ENCODE peak calls at places on chromosomes 11 and 22, in six cellular contexts. P is endothelial cell; A is GM23338; X is CD4-positive, alpha-beta T cell; F is GM13976; M is foreskin fibroblast. D is an unnamed sample.

GRCh38 chr22:19051381-19051780 is 70.8 kb downstream of the DGCR2 start:
- DNase-seq in P (no peak), A (no peak), X (no peak), F (no peak), M (no peak), D (no peak)

GRCh38 chr11:8097926-8098325 is 16.9 kb downstream of the TUB start:
- DNase-seq in P (no peak), A (no peak), X (no peak), F (no peak), M (no peak), D (no peak)

GRCh38 chr22:21624120-21624879 is 5.5 kb downstream of the YDJC start:
- DNase-seq in P (peak; percentile 63), A (peak; percentile 89), X (peak; percentile 21), F (no peak), M (peak; percentile 22), D (no peak)

GRCh38 chr11:96339704-96340554 is 3.1 kb downstream of the MAML2 start:
- DNase-seq in P (no peak), A (no peak), X (no peak), F (no peak), M (no peak), D (no peak)

GRCh38 chr11:1459219-1459575 is 27.4 kb downstream of the MOB2 start:
- DNase-seq in P (no peak), A (no peak), X (no peak), F (no peak), M (no peak), D (no peak)

GRCh38 chr11:132028380-132029240 is 658.2 kb downstream of the NTM start:
- DNase-seq in P (peak; percentile 45), A (peak; percentile 72), X (no peak), F (peak; percentile 17), M (no peak), D (peak; percentile 34)

GRCh38 chr11:126959700-126960099 is 40.9 kb downstream of the KIRREL3 start:
- DNase-seq in P (no peak), A (no peak), X (no peak), F (no peak), M (no peak), D (no peak)

GRCh38 chr11:110349109-110349996 is 52.9 kb upstream of the RDX start:
- DNase-seq in P (no peak), A (no peak), X (no peak), F (peak; percentile 58), M (no peak), D (no peak)

GRCh38 chr11:76803023-76803422 is 19.9 kb downstream of the TSKU start:
- DNase-seq in P (no peak), A (no peak), X (no peak), F (no peak), M (peak; percentile 63), D (no peak)

GRCh38 chr22:49136041-49136815 is 691.4 kb downstream of the BRD1 start:
- DNase-seq in P (no peak), A (no peak), X (no peak), F (no peak), M (no peak), D (no peak)

GRCh38 chr11:47111318-47111804 is 65.3 kb downstream of the ARFGAP2 start:
- DNase-seq in P (no peak), A (no peak), X (no peak), F (peak; percentile 76), M (no peak), D (no peak)

GRCh38 chr22:24216541-24217209 is 28.2 kb downstream of the GGT5 start:
- DNase-seq in P (no peak), A (no peak), X (no peak), F (no peak), M (no peak), D (no peak)

GRCh38 chr11:68066742-68067141 is 27.9 kb downstream of the TCIRG1 start:
- DNase-seq in P (peak; percentile 5), A (no peak), X (no peak), F (no peak), M (no peak), D (peak; percentile 57)

GRCh38 chr22:44037519-44038370 is 13.6 kb downstream of the PARVB start:
- DNase-seq in P (no peak), A (no peak), X (no peak), F (no peak), M (peak; percentile 89), D (peak; percentile 75)

GRCh38 chr11:74311352-74311926 is at the start of gene P4HA3:
- DNase-seq in P (peak; percentile 67), A (peak; percentile 87), X (peak; percentile 10), F (peak; percentile 79), M (peak; percentile 36), D (no peak)

GRCh38 chr11:76008474-76008873 is 193.5 kb downstream of the UVRAG start:
- DNase-seq in P (no peak), A (no peak), X (no peak), F (no peak), M (no peak), D (no peak)

GRCh38 chr11:68825603-68826002 is 16.1 kb downstream of the CPT1A start:
- DNase-seq in P (no peak), A (peak; percentile 46), X (peak; percentile 31), F (no peak), M (no peak), D (no peak)

GRCh38 chr11:102615894-102616432 is 9.2 kb downstream of the MMP20 start:
- DNase-seq in P (no peak), A (no peak), X (no peak), F (no peak), M (no peak), D (no peak)

GRCh38 chr11:102615077-102615893 is 9.8 kb downstream of the MMP20 start:
- DNase-seq in P (no peak), A (peak; percentile 12), X (no peak), F (no peak), M (no peak), D (no peak)

GRCh38 chr11:102613455-102613854 is 11.7 kb downstream of the MMP20 start:
- DNase-seq in P (no peak), A (peak; percentile 37), X (no peak), F (no peak), M (no peak), D (no peak)

GRCh38 chr11:102617491-102618026 is 7.6 kb downstream of the MMP20 start:
- DNase-seq in P (no peak), A (no peak), X (no peak), F (no peak), M (no peak), D (no peak)

GRCh38 chr11:102614485-102614884 is 10.6 kb downstream of the MMP20 start:
- DNase-seq in P (no peak), A (peak; percentile 26), X (no peak), F (no peak), M (no peak), D (no peak)
- TF ChIP-seq CTCF in P (no peak), A (peak; percentile 40), X (no peak), F (peak; percentile 23), M (no peak), D (peak; percentile 30)

GRCh38 chr22:41201146-41201545 is 4.0 kb upstream of the L3MBTL2 start:
- DNase-seq in P (no peak), A (no peak), X (no peak), F (no peak), M (no peak), D (no peak)

GRCh38 chr22:41193829-41194228 is 11.3 kb upstream of the L3MBTL2 start:
- DNase-seq in P (no peak), A (no peak), X (no peak), F (no peak), M (no peak), D (no peak)

GRCh38 chr22:41203118-41203517 is 2.0 kb upstream of the L3MBTL2 start:
- DNase-seq in P (no peak), A (no peak), X (no peak), F (no peak), M (no peak), D (no peak)

GRCh38 chr22:41197046-41197807 is 7.9 kb upstream of the L3MBTL2 start:
- DNase-seq in P (peak; percentile 67), A (peak; percentile 89), X (peak; percentile 66), F (peak; percentile 93), M (peak; percentile 46), D (no peak)

DNA sequence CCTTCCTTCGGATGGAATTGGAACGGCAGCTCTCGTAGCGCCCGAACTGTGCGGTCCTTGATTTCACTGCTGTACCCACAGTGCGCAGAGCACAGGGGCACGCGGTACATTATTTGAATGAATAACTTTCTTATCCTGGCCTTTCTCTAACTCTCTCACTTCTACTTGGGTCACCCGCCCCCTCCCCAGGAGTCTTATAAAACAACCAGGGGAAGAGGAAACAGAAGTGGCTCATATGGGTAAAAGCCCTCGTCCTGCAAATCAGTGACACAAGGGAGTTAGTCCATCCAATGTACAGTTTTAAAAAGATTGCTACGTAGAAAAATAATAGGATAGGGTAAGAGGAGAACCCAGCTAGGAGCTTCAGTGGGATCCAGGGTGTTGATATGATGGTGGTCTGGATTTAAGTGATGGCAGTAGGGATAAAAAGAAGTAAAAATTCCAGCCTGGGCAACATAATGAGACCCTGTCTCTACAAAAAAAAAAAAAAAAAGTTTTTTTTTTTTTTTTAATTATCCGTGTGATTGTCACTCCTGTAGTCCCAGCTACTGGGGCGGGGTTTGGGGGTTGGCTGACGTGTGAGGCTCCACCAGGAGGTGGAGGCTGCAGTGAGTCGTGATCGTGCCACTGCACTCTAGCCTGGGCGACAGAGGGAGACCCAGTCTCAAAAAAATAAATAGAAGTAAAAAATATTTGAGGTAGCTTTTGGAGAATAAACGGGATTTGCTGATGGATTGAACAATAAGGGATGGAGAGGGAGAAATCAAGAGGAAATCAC is 7.1 kb upstream of the L3MBTL2 start:
- DNase-seq in P (peak; percentile 30), A (peak; percentile 56), X (peak; percentile 40), F (no peak), M (peak; percentile 19), D (no peak)
- TF ChIP-seq CTCF in P (no peak), A (peak; percentile 1), X (no peak), F (no peak), M (no peak), D (peak; percentile 15)

GRCh38 chr11:45846174-45846675 is 1.1 kb upstream of the CRY2 start:
- DNase-seq in P (no peak), A (no peak), X (no peak), F (no peak), M (no peak), D (no peak)

GRCh38 chr11:45850446-45850845 is 3.2 kb downstream of the CRY2 start:
- DNase-seq in P (no peak), A (no peak), X (no peak), F (no peak), M (peak; percentile 31), D (no peak)

GRCh38 chr11:45848654-45849081 is 1.4 kb downstream of the CRY2 start:
- DNase-seq in P (no peak), A (no peak), X (no peak), F (no peak), M (no peak), D (no peak)

GRCh38 chr11:45846974-45847907 is at the start of gene CRY2:
- DNase-seq in P (peak; percentile 99), A (peak; percentile 99), X (peak; percentile 98), F (peak; percentile 99), M (peak; percentile 98), D (peak; percentile 95)

DNA sequence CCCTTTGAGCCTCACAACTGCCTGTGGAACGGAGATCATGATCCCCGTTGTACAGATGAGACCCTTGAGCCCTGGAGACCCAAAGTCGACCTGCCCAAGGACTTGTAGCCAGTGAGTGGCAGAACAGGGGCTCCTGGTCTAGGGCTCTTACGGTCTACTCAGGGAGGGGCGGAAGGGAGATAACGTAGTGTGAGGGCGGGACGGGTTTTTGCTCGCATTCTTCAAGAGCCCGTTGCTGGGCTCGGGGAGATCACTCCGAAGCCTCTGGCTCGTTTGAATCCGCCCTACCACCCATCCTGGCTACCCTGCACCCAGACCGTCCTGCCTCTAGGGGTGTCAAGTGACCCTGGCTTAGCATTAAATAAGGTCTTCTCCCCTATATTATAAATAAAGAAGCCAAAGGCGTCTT is 637 bp downstream of the CRY2 start:
- DNase-seq in P (peak; percentile 37), A (peak; percentile 85), X (peak; percentile 34), F (peak; percentile 52), M (peak; percentile 39), D (no peak)
- TF ChIP-seq CTCF in P (no peak), A (no peak), X (no peak), F (no peak), M (no peak), D (peak; percentile 34)

GRCh38 chr11:57761301-57762234 is at the start of gene CTNND1:
- DNase-seq in P (peak; percentile 70), A (peak; percentile 98), X (no peak), F (peak; percentile 87), M (peak; percentile 93), D (peak; percentile 98)
- TF ChIP-seq CTCF in P (no peak), A (no peak), X (no peak), F (no peak), M (no peak), D (no peak)